ENCODE peak calls at places on chromosomes 6 and 20, in nine cellular contexts. One of them, this sample, is unnamed.

GRCh38 chr6:6891074-6891754 is 216.5 kb upstream of the RREB1 start:
- DNase-seq in endothelial cell of umbilical vein: no peak
- DNase-seq in H7: peak; percentile 47
- DNase-seq in left ventricle myocardium inferior: no peak
- DNase-seq in PC-3: no peak
- DNase-seq in gastrocnemius medialis: no peak
- DNase-seq in hepatocyte: peak; percentile 73
- DNase-seq in CD4-positive, CD25-positive, alpha-beta regulatory T cell: no peak
- DNase-seq in heart right ventricle: no peak
- DNase-seq in this sample: peak; percentile 35

GRCh38 chr20:8432435-8433148 is 300.5 kb downstream of the PLCB1 start:
- DNase-seq in endothelial cell of umbilical vein: no peak
- DNase-seq in H7: no peak
- DNase-seq in left ventricle myocardium inferior: no peak
- DNase-seq in PC-3: no peak
- DNase-seq in gastrocnemius medialis: no peak
- DNase-seq in hepatocyte: no peak
- DNase-seq in CD4-positive, CD25-positive, alpha-beta regulatory T cell: no peak
- DNase-seq in heart right ventricle: peak; percentile 8
- DNase-seq in this sample: no peak

GRCh38 chr20:11436113-11436890 is 481.4 kb upstream of the BTBD3 start:
- DNase-seq in endothelial cell of umbilical vein: no peak
- DNase-seq in H7: no peak
- DNase-seq in left ventricle myocardium inferior: no peak
- DNase-seq in PC-3: no peak
- DNase-seq in gastrocnemius medialis: no peak
- DNase-seq in hepatocyte: no peak
- DNase-seq in CD4-positive, CD25-positive, alpha-beta regulatory T cell: no peak
- DNase-seq in heart right ventricle: no peak
- DNase-seq in this sample: no peak

GRCh38 chr6:109308018-109308492 is 74.2 kb downstream of the CD164 start:
- DNase-seq in endothelial cell of umbilical vein: no peak
- DNase-seq in H7: no peak
- DNase-seq in left ventricle myocardium inferior: no peak
- DNase-seq in PC-3: peak; percentile 60
- DNase-seq in gastrocnemius medialis: peak; percentile 80
- DNase-seq in hepatocyte: peak; percentile 88
- DNase-seq in CD4-positive, CD25-positive, alpha-beta regulatory T cell: no peak
- DNase-seq in heart right ventricle: peak; percentile 51
- DNase-seq in this sample: no peak

GRCh38 chr6:116596815-116597214 is 19.5 kb upstream of the RSPH4A start:
- DNase-seq in endothelial cell of umbilical vein: peak; percentile 22
- DNase-seq in H7: peak; percentile 19
- DNase-seq in left ventricle myocardium inferior: no peak
- DNase-seq in PC-3: peak; percentile 8
- DNase-seq in gastrocnemius medialis: no peak
- DNase-seq in hepatocyte: peak; percentile 37
- DNase-seq in CD4-positive, CD25-positive, alpha-beta regulatory T cell: no peak
- DNase-seq in heart right ventricle: no peak
- DNase-seq in this sample: no peak

GRCh38 chr6:40550096-40550731 is 37.0 kb downstream of the LRFN2 start:
- DNase-seq in endothelial cell of umbilical vein: peak; percentile 46
- DNase-seq in H7: no peak
- DNase-seq in left ventricle myocardium inferior: no peak
- DNase-seq in PC-3: peak; percentile 49
- DNase-seq in gastrocnemius medialis: no peak
- DNase-seq in hepatocyte: peak; percentile 67
- DNase-seq in CD4-positive, CD25-positive, alpha-beta regulatory T cell: peak; percentile 53
- DNase-seq in heart right ventricle: peak; percentile 20
- DNase-seq in this sample: no peak

GRCh38 chr6:86355271-86355670 is 582.1 kb upstream of the HTR1E start:
- DNase-seq in endothelial cell of umbilical vein: no peak
- DNase-seq in H7: no peak
- DNase-seq in left ventricle myocardium inferior: no peak
- DNase-seq in PC-3: no peak
- DNase-seq in gastrocnemius medialis: no peak
- DNase-seq in hepatocyte: no peak
- DNase-seq in CD4-positive, CD25-positive, alpha-beta regulatory T cell: no peak
- DNase-seq in heart right ventricle: no peak
- DNase-seq in this sample: no peak

GRCh38 chr20:47768016-47768953 is 17.0 kb downstream of the SULF2 start:
- DNase-seq in endothelial cell of umbilical vein: no peak
- DNase-seq in H7: no peak
- DNase-seq in left ventricle myocardium inferior: peak; percentile 36
- DNase-seq in PC-3: no peak
- DNase-seq in gastrocnemius medialis: no peak
- DNase-seq in hepatocyte: no peak
- DNase-seq in CD4-positive, CD25-positive, alpha-beta regulatory T cell: no peak
- DNase-seq in heart right ventricle: peak; percentile 40
- DNase-seq in this sample: no peak

GRCh38 chr6:155498370-155498769 is 42.7 kb upstream of the NOX3 start:
- DNase-seq in endothelial cell of umbilical vein: no peak
- DNase-seq in H7: no peak
- DNase-seq in left ventricle myocardium inferior: no peak
- DNase-seq in PC-3: no peak
- DNase-seq in gastrocnemius medialis: no peak
- DNase-seq in hepatocyte: no peak
- DNase-seq in CD4-positive, CD25-positive, alpha-beta regulatory T cell: no peak
- DNase-seq in heart right ventricle: no peak
- DNase-seq in this sample: no peak

GRCh38 chr20:37498066-37498702 is 22.9 kb upstream of the NNAT start:
- DNase-seq in endothelial cell of umbilical vein: no peak
- DNase-seq in H7: no peak
- DNase-seq in left ventricle myocardium inferior: no peak
- DNase-seq in PC-3: peak; percentile 42
- DNase-seq in gastrocnemius medialis: no peak
- DNase-seq in hepatocyte: no peak
- DNase-seq in CD4-positive, CD25-positive, alpha-beta regulatory T cell: no peak
- DNase-seq in heart right ventricle: no peak
- DNase-seq in this sample: no peak

GRCh38 chr20:62710221-62710885 is 1.7 kb downstream of the NTSR1 start:
- DNase-seq in endothelial cell of umbilical vein: no peak
- DNase-seq in H7: no peak
- DNase-seq in left ventricle myocardium inferior: no peak
- DNase-seq in PC-3: no peak
- DNase-seq in gastrocnemius medialis: no peak
- DNase-seq in hepatocyte: no peak
- DNase-seq in CD4-positive, CD25-positive, alpha-beta regulatory T cell: no peak
- DNase-seq in heart right ventricle: no peak
- DNase-seq in this sample: no peak

DNA sequence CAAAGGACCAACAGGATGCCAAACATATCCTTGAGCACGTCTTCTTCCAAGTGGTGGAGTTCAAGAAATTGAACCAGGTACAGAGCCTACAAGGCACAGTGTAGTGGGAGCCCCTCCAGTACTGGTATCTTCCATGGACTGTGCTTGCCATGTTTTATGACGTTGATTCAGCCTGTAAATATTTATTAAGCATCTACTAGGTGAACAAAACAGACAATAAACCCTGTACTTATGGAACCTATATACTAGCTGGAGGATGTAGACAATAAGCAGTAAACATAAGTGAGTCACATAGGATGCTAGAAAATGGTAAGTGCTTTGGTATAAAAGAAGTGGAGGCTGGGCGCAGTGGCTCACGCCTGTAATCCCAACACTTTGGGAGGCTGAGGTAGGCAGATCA is 24.4 kb upstream of the MYBL2 start:
- DNase-seq in endothelial cell of umbilical vein: no peak
- DNase-seq in H7: no peak
- DNase-seq in left ventricle myocardium inferior: no peak
- DNase-seq in PC-3: no peak
- DNase-seq in gastrocnemius medialis: no peak
- DNase-seq in hepatocyte: no peak
- DNase-seq in CD4-positive, CD25-positive, alpha-beta regulatory T cell: no peak
- DNase-seq in heart right ventricle: no peak
- DNase-seq in this sample: no peak
- H3K36me3 ChIP-seq in endothelial cell of umbilical vein: peaks cover 6% of the 10 kb centered on the region
- H3K36me3 ChIP-seq in H7: peaks cover 7% of the 10 kb centered on the region
- H3K36me3 ChIP-seq in left ventricle myocardium inferior: peaks cover 68% of the 10 kb centered on the region
- H3K36me3 ChIP-seq in PC-3: peaks cover 9% of the 10 kb centered on the region
- H3K36me3 ChIP-seq in gastrocnemius medialis: peaks cover 67% of the 10 kb centered on the region
- H3K36me3 ChIP-seq in hepatocyte: no peaks in the 10 kb centered on the region
- H3K36me3 ChIP-seq in CD4-positive, CD25-positive, alpha-beta regulatory T cell: peaks cover 19% of the 10 kb centered on the region
- H3K36me3 ChIP-seq in heart right ventricle: peaks cover 73% of the 10 kb centered on the region
- H3K36me3 ChIP-seq in this sample: no peaks in the 10 kb centered on the region

DNA sequence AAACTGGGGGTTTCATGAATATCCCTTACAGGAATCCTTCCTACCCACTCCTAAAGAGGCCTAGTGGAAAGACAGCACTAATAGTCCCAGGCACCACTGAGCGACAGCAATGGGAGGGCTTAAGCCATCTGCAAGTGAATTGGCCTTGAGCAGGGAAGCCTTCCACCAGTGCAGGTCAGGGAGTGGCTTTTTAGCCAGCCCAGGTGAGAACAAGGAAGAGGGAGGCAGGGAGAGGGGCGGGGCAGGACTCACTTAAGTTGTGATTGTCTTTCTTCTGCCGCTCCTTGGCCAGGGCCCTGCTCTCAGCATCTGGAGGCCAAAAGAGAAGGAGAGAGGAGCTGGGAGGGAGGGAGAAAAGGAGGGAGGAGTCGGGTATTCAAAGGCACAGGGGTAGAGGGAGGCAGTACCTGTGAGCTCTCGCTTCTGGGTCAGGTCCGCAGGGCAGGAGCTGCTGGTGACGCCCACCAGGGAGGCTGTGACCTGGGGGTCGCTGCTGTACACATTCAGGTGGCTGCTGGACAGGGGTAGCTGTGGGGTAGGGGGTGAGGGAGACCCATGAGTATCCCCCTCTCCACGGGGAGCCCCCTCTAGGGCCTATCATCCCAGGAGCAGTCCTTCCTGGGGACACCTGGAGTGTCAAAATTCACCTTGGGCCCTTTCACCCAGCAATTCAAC is 47.8 kb downstream of the TFEB start:
- DNase-seq in endothelial cell of umbilical vein: no peak
- DNase-seq in H7: peak; percentile 93
- DNase-seq in left ventricle myocardium inferior: no peak
- DNase-seq in PC-3: no peak
- DNase-seq in gastrocnemius medialis: no peak
- DNase-seq in hepatocyte: peak; percentile 35
- DNase-seq in CD4-positive, CD25-positive, alpha-beta regulatory T cell: no peak
- DNase-seq in heart right ventricle: no peak
- DNase-seq in this sample: peak; percentile 9
- H3K36me3 ChIP-seq in endothelial cell of umbilical vein: no peaks in the 10 kb centered on the region
- H3K36me3 ChIP-seq in H7: no peaks in the 10 kb centered on the region
- H3K36me3 ChIP-seq in left ventricle myocardium inferior: peaks cover 61% of the 10 kb centered on the region
- H3K36me3 ChIP-seq in PC-3: no peaks in the 10 kb centered on the region
- H3K36me3 ChIP-seq in gastrocnemius medialis: peaks cover 59% of the 10 kb centered on the region
- H3K36me3 ChIP-seq in hepatocyte: no peaks in the 10 kb centered on the region
- H3K36me3 ChIP-seq in CD4-positive, CD25-positive, alpha-beta regulatory T cell: peaks cover 8% of the 10 kb centered on the region
- H3K36me3 ChIP-seq in heart right ventricle: peaks cover 72% of the 10 kb centered on the region
- H3K36me3 ChIP-seq in this sample: no peaks in the 10 kb centered on the region

GRCh38 chr6:35229304-35229703 is 15.5 kb downstream of the SCUBE3 start:
- DNase-seq in endothelial cell of umbilical vein: no peak
- DNase-seq in H7: no peak
- DNase-seq in left ventricle myocardium inferior: no peak
- DNase-seq in PC-3: no peak
- DNase-seq in gastrocnemius medialis: no peak
- DNase-seq in hepatocyte: no peak
- DNase-seq in CD4-positive, CD25-positive, alpha-beta regulatory T cell: no peak
- DNase-seq in heart right ventricle: no peak
- DNase-seq in this sample: no peak

GRCh38 chr6:35230498-35230897 is 16.7 kb downstream of the SCUBE3 start:
- DNase-seq in endothelial cell of umbilical vein: no peak
- DNase-seq in H7: no peak
- DNase-seq in left ventricle myocardium inferior: no peak
- DNase-seq in PC-3: no peak
- DNase-seq in gastrocnemius medialis: no peak
- DNase-seq in hepatocyte: no peak
- DNase-seq in CD4-positive, CD25-positive, alpha-beta regulatory T cell: no peak
- DNase-seq in heart right ventricle: no peak
- DNase-seq in this sample: no peak

GRCh38 chr6:35228483-35228882 is 14.7 kb downstream of the SCUBE3 start:
- DNase-seq in endothelial cell of umbilical vein: no peak
- DNase-seq in H7: no peak
- DNase-seq in left ventricle myocardium inferior: no peak
- DNase-seq in PC-3: no peak
- DNase-seq in gastrocnemius medialis: no peak
- DNase-seq in hepatocyte: no peak
- DNase-seq in CD4-positive, CD25-positive, alpha-beta regulatory T cell: no peak
- DNase-seq in heart right ventricle: no peak
- DNase-seq in this sample: no peak

GRCh38 chr6:35230950-35231349 is 17.2 kb downstream of the SCUBE3 start:
- DNase-seq in endothelial cell of umbilical vein: no peak
- DNase-seq in H7: no peak
- DNase-seq in left ventricle myocardium inferior: peak; percentile 72
- DNase-seq in PC-3: no peak
- DNase-seq in gastrocnemius medialis: no peak
- DNase-seq in hepatocyte: no peak
- DNase-seq in CD4-positive, CD25-positive, alpha-beta regulatory T cell: no peak
- DNase-seq in heart right ventricle: peak; percentile 84
- DNase-seq in this sample: peak; percentile 67

GRCh38 chr6:35231563-35231962 is 17.8 kb downstream of the SCUBE3 start:
- DNase-seq in endothelial cell of umbilical vein: no peak
- DNase-seq in H7: no peak
- DNase-seq in left ventricle myocardium inferior: no peak
- DNase-seq in PC-3: no peak
- DNase-seq in gastrocnemius medialis: no peak
- DNase-seq in hepatocyte: no peak
- DNase-seq in CD4-positive, CD25-positive, alpha-beta regulatory T cell: no peak
- DNase-seq in heart right ventricle: no peak
- DNase-seq in this sample: no peak
- H3K36me3 ChIP-seq in endothelial cell of umbilical vein: no peaks in the 10 kb centered on the region
- H3K36me3 ChIP-seq in H7: no peaks in the 10 kb centered on the region
- H3K36me3 ChIP-seq in left ventricle myocardium inferior: no peaks in the 10 kb centered on the region
- H3K36me3 ChIP-seq in PC-3: no peaks in the 10 kb centered on the region
- H3K36me3 ChIP-seq in gastrocnemius medialis: no peaks in the 10 kb centered on the region
- H3K36me3 ChIP-seq in hepatocyte: no peaks in the 10 kb centered on the region
- H3K36me3 ChIP-seq in CD4-positive, CD25-positive, alpha-beta regulatory T cell: no peaks in the 10 kb centered on the region
- H3K36me3 ChIP-seq in heart right ventricle: peaks cover 3% of the 10 kb centered on the region
- H3K36me3 ChIP-seq in this sample: no peaks in the 10 kb centered on the region

GRCh38 chr6:121555201-121555600 is 119.8 kb downstream of the GJA1 start:
- DNase-seq in endothelial cell of umbilical vein: no peak
- DNase-seq in H7: no peak
- DNase-seq in left ventricle myocardium inferior: no peak
- DNase-seq in PC-3: no peak
- DNase-seq in gastrocnemius medialis: no peak
- DNase-seq in hepatocyte: no peak
- DNase-seq in CD4-positive, CD25-positive, alpha-beta regulatory T cell: no peak
- DNase-seq in heart right ventricle: no peak
- DNase-seq in this sample: no peak

GRCh38 chr6:121559611-121560269 is 124.3 kb downstream of the GJA1 start:
- DNase-seq in endothelial cell of umbilical vein: no peak
- DNase-seq in H7: no peak
- DNase-seq in left ventricle myocardium inferior: no peak
- DNase-seq in PC-3: no peak
- DNase-seq in gastrocnemius medialis: no peak
- DNase-seq in hepatocyte: no peak
- DNase-seq in CD4-positive, CD25-positive, alpha-beta regulatory T cell: no peak
- DNase-seq in heart right ventricle: no peak
- DNase-seq in this sample: no peak

GRCh38 chr6:121557146-121557545 is 121.7 kb downstream of the GJA1 start:
- DNase-seq in endothelial cell of umbilical vein: no peak
- DNase-seq in H7: no peak
- DNase-seq in left ventricle myocardium inferior: no peak
- DNase-seq in PC-3: no peak
- DNase-seq in gastrocnemius medialis: no peak
- DNase-seq in hepatocyte: no peak
- DNase-seq in CD4-positive, CD25-positive, alpha-beta regulatory T cell: no peak
- DNase-seq in heart right ventricle: no peak
- DNase-seq in this sample: no peak

GRCh38 chr6:121563286-121563685 is 127.8 kb downstream of the GJA1 start:
- DNase-seq in endothelial cell of umbilical vein: no peak
- DNase-seq in H7: no peak
- DNase-seq in left ventricle myocardium inferior: no peak
- DNase-seq in PC-3: no peak
- DNase-seq in gastrocnemius medialis: no peak
- DNase-seq in hepatocyte: no peak
- DNase-seq in CD4-positive, CD25-positive, alpha-beta regulatory T cell: no peak
- DNase-seq in heart right ventricle: no peak
- DNase-seq in this sample: no peak

GRCh38 chr6:121560476-121560875 is 125.0 kb downstream of the GJA1 start:
- DNase-seq in endothelial cell of umbilical vein: no peak
- DNase-seq in H7: no peak
- DNase-seq in left ventricle myocardium inferior: no peak
- DNase-seq in PC-3: no peak
- DNase-seq in gastrocnemius medialis: no peak
- DNase-seq in hepatocyte: no peak
- DNase-seq in CD4-positive, CD25-positive, alpha-beta regulatory T cell: no peak
- DNase-seq in heart right ventricle: no peak
- DNase-seq in this sample: no peak
- H3K36me3 ChIP-seq in endothelial cell of umbilical vein: no peaks in the 10 kb centered on the region
- H3K36me3 ChIP-seq in H7: no peaks in the 10 kb centered on the region
- H3K36me3 ChIP-seq in left ventricle myocardium inferior: no peaks in the 10 kb centered on the region
- H3K36me3 ChIP-seq in PC-3: no peaks in the 10 kb centered on the region
- H3K36me3 ChIP-seq in gastrocnemius medialis: no peaks in the 10 kb centered on the region
- H3K36me3 ChIP-seq in hepatocyte: no peaks in the 10 kb centered on the region
- H3K36me3 ChIP-seq in CD4-positive, CD25-positive, alpha-beta regulatory T cell: no peaks in the 10 kb centered on the region
- H3K36me3 ChIP-seq in heart right ventricle: no peaks in the 10 kb centered on the region
- H3K36me3 ChIP-seq in this sample: no peaks in the 10 kb centered on the region